ENCODE peak calls at places on chromosomes 11 and 22, in four cellular contexts. M is epithelial cell of esophagus, Q is choroid plexus epithelial cell, O is SK-N-SH. T is an unnamed sample.

GRCh38 chr11:64358907-64359711 is at the start of gene RPS6KA4:
- DNase-seq in Q (peak), O (peak), M (peak), T (peak)

GRCh38 chr11:33685061-33685460 is 15.6 kb downstream of the C11orf91 start:
- DNase-seq in M (peak), Q (no peak), O (no peak), T (no peak)

GRCh38 chr22:47878460-47878859 is 1116.0 kb downstream of the TBC1D22A start:
- DNase-seq in Q (no peak), M (no peak), O (no peak), T (no peak)

GRCh38 chr11:72598901-72599300 is 75.3 kb downstream of the PDE2A start:
- DNase-seq in O (peak), M (no peak), Q (peak), T (peak)

GRCh38 chr11:121106812-121107211 is 5.8 kb downstream of the TECTA start:
- DNase-seq in Q (no peak), O (no peak), M (no peak), T (no peak)

GRCh38 chr11:131800452-131800851 is 430.0 kb downstream of the NTM start:
- DNase-seq in Q (no peak), O (no peak), M (no peak), T (no peak)

GRCh38 chr11:32852142-32852541 is 22.4 kb downstream of the PRRG4 start:
- DNase-seq in M (peak), O (no peak), Q (peak), T (peak)

GRCh38 chr22:35705141-35705540 is 12.5 kb upstream of the APOL5 start:
- DNase-seq in O (no peak), M (peak), Q (peak), T (peak)

GRCh38 chr22:35419756-35420155 is 19.8 kb downstream of the MCM5 start:
- DNase-seq in M (no peak), Q (no peak), O (no peak), T (no peak)

GRCh38 chr22:41826430-41827383 is 6.2 kb upstream of the SREBF2 start:
- DNase-seq in O (no peak), M (no peak), Q (no peak), T (no peak)

GRCh38 chr11:57182896-57183295 is 1.1 kb downstream of the LRRC55 start:
- DNase-seq in M (no peak), O (no peak), Q (no peak), T (no peak)

GRCh38 chr11:69839516-69839915 is 20.3 kb upstream of the FGF3 start:
- DNase-seq in M (no peak), Q (no peak), O (no peak), T (no peak)

GRCh38 chr11:121551463-121551862 is 98.7 kb upstream of the SORL1-AS1 start:
- DNase-seq in M (no peak), O (no peak), Q (no peak), T (no peak)

GRCh38 chr11:15526859-15527450 is 412.2 kb downstream of the INSC start:
- DNase-seq in M (no peak), Q (no peak), O (no peak), T (no peak)

GRCh38 chr22:45428391-45429385 is 15.2 kb downstream of the RIBC2 start:
- DNase-seq in Q (no peak), O (no peak), M (no peak), T (no peak)

GRCh38 chr11:24679686-24680318 is 182.9 kb downstream of the LUZP2 start:
- DNase-seq in Q (no peak), M (no peak), O (no peak), T (no peak)

GRCh38 chr22:33038131-33038772 is 19.9 kb downstream of the SYN3 start:
- DNase-seq in M (peak), Q (peak), O (peak), T (no peak)

GRCh38 chr22:24584871-24585411 is 7.9 kb downstream of the LRRC75B start:
- DNase-seq in Q (no peak), M (no peak), O (no peak), T (no peak)

GRCh38 chr22:39176673-39177455 is 24.4 kb upstream of the CBX7 start:
- DNase-seq in Q (peak), O (no peak), M (no peak), T (no peak)

GRCh38 chr11:10314199-10315072 is 9.6 kb downstream of the ADM start:
- DNase-seq in Q (peak), O (no peak), M (peak), T (peak)

GRCh38 chr22:49008682-49009235 is 818.9 kb downstream of the BRD1 start:
- DNase-seq in O (no peak), M (no peak), Q (no peak), T (no peak)

GRCh38 chr11:59207988-59208432 is 4.7 kb downstream of the MPEG1 start:
- DNase-seq in O (peak), M (peak), Q (peak), T (peak)

GRCh38 chr22:17999851-18000250 is 24.5 kb downstream of the MICAL3 start:
- DNase-seq in M (peak), Q (no peak), O (no peak), T (no peak)

GRCh38 chr11:111559791-111560190 is 19.3 kb downstream of the LAYN start:
- DNase-seq in M (no peak), O (no peak), Q (peak), T (no peak)

GRCh38 chr11:282171-282570 is 4.0 kb downstream of the NLRP6 start:
- DNase-seq in O (peak), Q (no peak), M (no peak), T (no peak)

GRCh38 chr11:20638074-20638473 is 31.3 kb upstream of the NELL1 start:
- DNase-seq in Q (no peak), M (no peak), O (no peak), T (no peak)

GRCh38 chr22:27990879-27991278 is 71.8 kb upstream of the PITPNB start:
- DNase-seq in Q (peak), O (peak), M (peak), T (peak)

GRCh38 chr22:50530280-50530856 is 556 bp upstream of the TYMP start:
- DNase-seq in O (no peak), M (peak), Q (peak), T (peak)

GRCh38 chr22:46974077-46974476 is 211.6 kb downstream of the TBC1D22A start:
- DNase-seq in O (no peak), M (no peak), Q (no peak), T (no peak)

GRCh38 chr11:66126808-66127555 is 56.9 kb downstream of the PACS1 start:
- DNase-seq in M (peak), O (no peak), Q (peak), T (peak)

GRCh38 chr11:47259178-47259977 is 1.6 kb downstream of the NR1H3 start:
- DNase-seq in Q (peak), M (peak), O (peak), T (peak)

GRCh38 chr22:47835726-47836125 is 1073.3 kb downstream of the TBC1D22A start:
- DNase-seq in O (no peak), M (peak), Q (peak), T (no peak)

GRCh38 chr11:3866836-3867208 is 11.4 kb downstream of the STIM1 start:
- DNase-seq in M (no peak), Q (no peak), O (no peak), T (no peak)

GRCh38 chr11:12287009-12287373 is 90.4 kb upstream of the PARVA start:
- DNase-seq in M (peak), Q (peak), O (peak), T (peak)

GRCh38 chr11:10305964-10306918 is 1.4 kb downstream of the ADM start:
- DNase-seq in O (peak), Q (peak), M (peak), T (no peak)

GRCh38 chr11:120086651-120087050 is 51.3 kb downstream of the TRIM29 start:
- DNase-seq in M (no peak), Q (no peak), O (no peak), T (no peak)

GRCh38 chr11:95230054-95231034 is 658 bp downstream of the SESN3 start:
- DNase-seq in M (peak), O (no peak), Q (peak), T (peak)

GRCh38 chr11:7600205-7600775 is 73.0 kb downstream of the CYB5R2 start:
- DNase-seq in M (peak), O (no peak), Q (peak), T (peak)

GRCh38 chr11:62622476-62622875 is 690 bp upstream of the B3GAT3 start:
- DNase-seq in Q (no peak), M (no peak), O (no peak), T (no peak)

DNA sequence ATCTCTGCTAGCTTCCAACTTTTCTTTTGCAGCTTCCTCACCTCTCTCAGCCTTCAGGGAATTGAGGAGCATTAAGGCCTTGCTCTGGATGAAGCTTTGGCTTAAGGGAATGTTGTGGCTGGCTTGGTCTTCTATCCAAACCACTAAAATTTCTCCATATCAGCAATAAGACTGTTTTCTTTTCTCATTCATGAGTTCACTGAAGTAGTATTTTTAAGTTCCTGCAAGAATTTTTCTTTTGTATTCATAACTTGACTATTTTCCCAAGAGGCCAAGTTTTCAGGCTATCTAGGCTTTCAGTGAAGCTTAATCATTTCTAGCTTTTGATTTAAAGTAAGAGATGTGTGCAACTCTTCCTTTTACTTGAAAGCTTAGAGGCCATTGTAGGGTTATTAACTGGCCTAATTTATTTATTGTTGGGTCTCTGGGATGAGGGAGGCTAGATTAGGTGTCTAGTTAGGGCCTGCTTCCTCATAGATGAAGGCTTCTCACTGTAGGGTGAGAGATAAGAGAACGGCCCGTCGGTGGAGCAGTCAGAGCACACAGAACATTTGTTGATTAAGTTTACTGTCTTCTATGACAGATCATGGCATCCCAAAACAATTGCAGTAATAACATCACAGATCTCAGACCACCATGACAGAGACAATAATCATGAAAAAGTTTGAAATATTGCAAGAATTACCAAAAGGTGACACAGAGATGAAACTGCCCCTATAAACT is 33.2 kb downstream of the CSF2RB start:
- DNase-seq in Q (peak), M (no peak), O (no peak), T (peak)
- TF ChIP-seq CTCF in Q (peak), M (peak), O (no peak), T (no peak)

GRCh38 chr11:118175031-118175531 is 1.4 kb downstream of the SCN2B start:
- DNase-seq in Q (peak), O (no peak), M (peak), T (peak)

GRCh38 chr11:118180300-118180703 is 3.9 kb upstream of the SCN2B start:
- DNase-seq in O (peak), Q (peak), M (peak), T (peak)

GRCh38 chr11:118175600-118176399 is 639 bp downstream of the SCN2B start:
- DNase-seq in O (no peak), M (peak), Q (no peak), T (no peak)

GRCh38 chr11:118174006-118174567 is 2.4 kb downstream of the SCN2B start:
- DNase-seq in M (no peak), O (no peak), Q (no peak), T (no peak)

DNA sequence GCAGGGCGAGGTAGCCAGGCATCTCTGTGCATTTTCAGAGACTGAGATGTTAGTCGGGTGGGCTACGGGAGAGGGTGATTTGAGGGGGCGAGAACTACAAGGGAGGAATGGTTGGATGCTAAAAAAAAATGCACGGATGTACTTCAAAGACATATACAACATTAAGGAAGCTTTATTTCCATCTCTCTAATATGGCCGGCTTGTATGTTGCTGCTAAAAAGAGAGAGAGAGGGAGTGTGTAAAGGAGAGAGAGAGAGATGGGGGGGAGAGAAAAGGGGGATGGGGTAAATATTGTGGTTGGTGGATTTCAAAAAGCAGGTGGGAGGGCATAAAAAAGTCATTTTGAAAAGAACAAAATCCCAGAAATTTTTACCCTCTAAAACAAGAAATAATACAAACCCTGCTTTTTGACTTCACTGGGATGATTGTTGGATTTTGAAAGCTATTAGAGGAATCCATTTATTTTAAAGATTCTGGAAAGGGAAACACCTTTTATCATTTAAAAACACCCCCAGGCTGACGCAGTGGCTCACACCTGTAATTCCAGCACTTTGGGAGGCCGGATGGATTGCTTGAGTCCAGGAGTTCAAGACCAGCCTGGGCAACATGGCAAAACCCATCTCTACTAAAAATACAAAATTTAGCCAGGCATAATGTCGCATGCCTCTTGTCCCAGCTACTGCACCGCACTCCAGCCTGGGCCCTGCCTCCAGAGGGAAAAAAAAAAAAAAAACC is at the start of gene SCN2B:
- DNase-seq in M (peak), Q (no peak), O (peak), T (no peak)
- H3K4me3 ChIP-seq in M (no peak), Q (no peak), O (no peak), T (no peak)

GRCh38 chr11:93922830-93923229 is 72.4 kb upstream of the VSTM5 start:
- DNase-seq in O (no peak), M (no peak), Q (no peak), T (no peak)

GRCh38 chr11:93917673-93918072 is 67.3 kb upstream of the VSTM5 start:
- DNase-seq in Q (no peak), M (no peak), O (no peak), T (no peak)

GRCh38 chr11:93921695-93922468 is 71.5 kb upstream of the VSTM5 start:
- DNase-seq in Q (peak), M (peak), O (peak), T (peak)
- TF ChIP-seq CTCF in Q (peak), M (peak), O (peak), T (peak)

DNA sequence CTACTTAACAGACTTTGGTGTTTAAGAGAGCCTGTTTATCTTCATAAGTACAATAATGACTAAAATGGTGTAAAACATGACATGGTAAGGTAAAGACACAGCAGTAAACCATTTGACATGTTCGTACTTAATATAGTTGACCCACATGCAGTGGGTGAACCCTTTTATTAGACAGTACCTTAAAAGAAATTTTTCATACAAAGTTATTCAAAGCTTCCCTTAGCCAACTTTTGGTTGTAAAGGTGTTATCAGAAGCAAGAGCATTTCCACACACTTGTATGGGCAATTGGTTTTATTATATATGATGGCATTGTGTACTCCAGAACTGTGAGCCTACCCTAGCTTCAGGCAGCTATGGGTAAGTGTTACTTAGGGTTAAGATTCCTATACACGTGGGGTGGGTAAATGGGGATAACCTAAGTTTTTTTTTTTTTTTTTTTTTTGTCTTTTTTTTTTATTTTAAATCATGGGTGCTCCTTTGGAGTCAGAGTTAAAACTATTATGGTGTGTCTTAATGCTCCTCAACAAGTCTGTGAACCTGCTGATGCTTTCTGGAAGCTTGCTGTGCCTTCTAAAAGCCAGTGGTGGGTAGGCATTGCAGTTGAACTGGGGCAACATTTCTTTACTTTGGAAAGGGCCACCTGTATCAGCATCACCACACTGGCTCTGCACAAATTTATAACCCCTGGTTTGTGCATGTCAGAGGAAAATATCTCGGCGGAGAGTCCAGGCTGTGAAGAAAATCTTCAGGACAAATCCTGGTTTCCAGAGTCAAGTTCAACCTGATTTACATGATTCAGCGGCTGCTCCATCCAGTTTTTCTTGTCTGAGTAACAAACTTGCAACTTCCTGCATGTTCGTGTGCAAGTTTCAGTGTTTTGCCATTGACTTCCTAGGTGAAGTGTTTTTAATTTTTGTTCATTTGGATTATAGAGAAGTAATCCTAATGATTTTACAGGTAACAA is 3.3 kb downstream of the PCF11 start:
- DNase-seq in Q (peak), M (peak), O (no peak), T (peak)
- H3K4me3 ChIP-seq in Q (peak), M (peak), O (peak), T (peak)

DNA sequence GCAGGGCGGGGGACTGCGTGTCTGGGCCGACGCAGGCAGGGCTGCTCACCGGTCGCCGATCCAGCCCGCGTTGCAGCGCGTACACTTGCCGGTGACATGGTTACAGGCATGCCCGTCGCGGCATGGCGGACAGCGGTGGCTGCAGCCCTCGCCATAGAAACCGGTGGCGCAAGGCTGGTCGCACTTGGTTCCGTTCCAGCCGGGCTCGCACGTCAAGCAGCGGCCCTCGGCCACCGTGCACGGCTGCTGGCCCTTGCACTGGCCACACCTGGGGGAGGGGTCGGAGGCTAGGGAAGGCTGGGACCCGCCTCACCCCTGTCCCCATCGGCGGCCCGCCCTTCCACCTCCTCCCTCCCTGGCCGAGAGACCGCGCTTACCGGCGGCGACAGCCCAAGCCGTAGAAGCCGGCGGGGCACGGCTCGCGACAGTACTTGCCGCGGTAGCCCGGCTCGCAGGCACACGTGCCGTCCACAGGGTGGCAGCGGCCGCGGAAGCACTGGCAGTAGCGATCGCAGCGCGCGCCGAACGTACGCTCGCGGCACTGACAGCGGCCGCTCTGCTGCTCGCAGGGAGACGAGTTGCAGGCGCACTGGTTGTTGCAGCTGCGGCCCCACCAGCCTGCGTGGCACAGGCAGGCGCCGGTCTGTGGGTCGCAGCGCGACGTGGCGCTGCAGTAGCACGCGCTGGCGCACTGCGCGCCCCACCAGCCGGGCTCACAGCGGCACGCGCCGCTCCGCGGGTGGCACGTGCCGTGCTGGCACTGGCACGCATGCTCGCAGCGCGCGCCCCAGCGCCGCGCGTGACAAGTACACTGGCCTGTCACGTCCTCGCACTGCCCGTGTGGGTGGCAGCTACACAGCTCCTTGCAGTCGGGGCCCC is 6.7 kb downstream of the SCARF2 start:
- DNase-seq in O (peak), Q (no peak), M (peak), T (no peak)
- TF ChIP-seq CTCF in O (no peak), Q (no peak), M (peak), T (no peak)

GRCh38 chr11:124758355-124759267 is 3.5 kb downstream of the ESAM start:
- DNase-seq in Q (peak), O (peak), M (peak), T (peak)
- H3K4me3 ChIP-seq in Q (peak), O (no peak), M (peak), T (peak)

T was measured in fibroblast of the aortic adventitia.